ENCODE peak calls at places on chromosomes 5 and 9, in four cellular contexts. Z, I, F and V are unnamed samples.

GRCh38 chr5:123874600-123875201 is 362.7 kb downstream of the CSNK1G3 start:
- DNase-seq in Z (no peak), I (no peak), F (peak), V (peak)

GRCh38 chr5:72512179-72512860 is 5.1 kb upstream of the ZNF366 start:
- DNase-seq in Z (no peak), I (no peak), F (no peak), V (no peak)

GRCh38 chr5:12901696-12902095 is 997.5 kb upstream of the CTNND2 start:
- DNase-seq in Z (no peak), I (no peak), F (no peak), V (no peak)

GRCh38 chr5:88203977-88204735 is 64.5 kb downstream of the TMEM161B start:
- DNase-seq in Z (no peak), I (no peak), F (peak), V (peak)

GRCh38 chr9:75500479-75500878 is 390.0 kb upstream of the PCSK5 start:
- DNase-seq in Z (no peak), I (no peak), F (no peak), V (no peak)

GRCh38 chr9:107737987-107738743 is 248.6 kb upstream of the KLF4 start:
- DNase-seq in Z (peak), I (no peak), F (peak), V (peak)

GRCh38 chr9:69379250-69379982 is 54.4 kb downstream of the ENTREP1 start:
- DNase-seq in Z (peak), I (no peak), F (peak), V (peak)

GRCh38 chr9:34374905-34375552 is 1.7 kb downstream of the MYORG start:
- DNase-seq in Z (no peak), I (peak), F (no peak), V (no peak)

GRCh38 chr5:138504799-138505198 is 38.2 kb downstream of the ETF1 start:
- DNase-seq in Z (no peak), I (no peak), F (no peak), V (no peak)

GRCh38 chr9:133690111-133690561 is 48.0 kb downstream of the SARDH start:
- DNase-seq in Z (peak), I (no peak), F (peak), V (no peak)

GRCh38 chr9:14893280-14893679 is 16.9 kb downstream of the FREM1 start:
- DNase-seq in Z (no peak), I (no peak), F (no peak), V (no peak)

GRCh38 chr9:34701769-34702736 is 7.9 kb downstream of the CCL21 start:
- DNase-seq in Z (peak), I (peak), F (peak), V (peak)

GRCh38 chr5:135024956-135025729 is 8.9 kb downstream of the PITX1 start:
- DNase-seq in Z (no peak), I (no peak), F (no peak), V (no peak)

GRCh38 chr9:134320916-134321570 is 5.2 kb upstream of the RXRA start:
- DNase-seq in Z (peak), I (no peak), F (no peak), V (no peak)

GRCh38 chr5:138934971-138935370 is 59.8 kb upstream of the LRRTM2 start:
- DNase-seq in Z (no peak), I (no peak), F (no peak), V (no peak)

GRCh38 chr9:112050544-112051475 is 124.3 kb downstream of the SUSD1 start:
- DNase-seq in Z (peak), I (peak), F (peak), V (peak)

GRCh38 chr5:125148706-125149105 is 402.3 kb upstream of the ZNF608 start:
- DNase-seq in Z (no peak), I (no peak), F (peak), V (peak)

GRCh38 chr5:112957970-112958773 is 18.4 kb upstream of the DCP2 start:
- DNase-seq in Z (peak), I (peak), F (peak), V (peak)

GRCh38 chr9:133155156-133155555 is 8.6 kb downstream of the GBGT1 start:
- DNase-seq in Z (no peak), I (no peak), F (no peak), V (no peak)

GRCh38 chr9:81410201-81410600 is 279.1 kb downstream of the TLE1 start:
- DNase-seq in Z (no peak), I (no peak), F (peak), V (peak)

GRCh38 chr5:6419340-6419852 is 29.3 kb upstream of the UBE2QL1 start:
- DNase-seq in Z (no peak), I (no peak), F (no peak), V (no peak)

GRCh38 chr9:131739192-131739961 is 499 bp downstream of the RAPGEF1 start:
- DNase-seq in Z (peak), I (peak), F (no peak), V (no peak)

GRCh38 chr9:78871452-78872331 is 574.8 kb downstream of the PSAT1 start:
- DNase-seq in Z (no peak), I (no peak), F (peak), V (peak)

GRCh38 chr9:5452286-5452609 is 1.9 kb downstream of the CD274 start:
- DNase-seq in Z (no peak), I (no peak), F (no peak), V (no peak)

GRCh38 chr5:118371973-118372650 is 616.2 kb downstream of the DTWD2 start:
- DNase-seq in Z (no peak), I (no peak), F (no peak), V (peak)

GRCh38 chr9:89402695-89403427 is 84.6 kb downstream of the SECISBP2 start:
- DNase-seq in Z (no peak), I (no peak), F (no peak), V (no peak)

GRCh38 chr5:150082364-150082763 is 4.0 kb downstream of the CSF1R start:
- DNase-seq in Z (no peak), I (no peak), F (no peak), V (no peak)

GRCh38 chr5:76790632-76791290 is 28.1 kb upstream of the F2RL1 start:
- DNase-seq in Z (no peak), I (no peak), F (peak), V (peak)

GRCh38 chr5:162796507-162796906 is 640.9 kb upstream of the CCNG1 start:
- DNase-seq in Z (no peak), I (no peak), F (no peak), V (no peak)

GRCh38 chr9:2055203-2055658 is 40.1 kb downstream of the SMARCA2 start:
- DNase-seq in Z (no peak), I (no peak), F (peak), V (no peak)

GRCh38 chr9:121286973-121287721 is 19.2 kb downstream of the GSN start:
- DNase-seq in Z (peak), I (peak), F (peak), V (peak)

GRCh38 chr5:26415987-26416386 is 622.4 kb downstream of the CDH9 start:
- DNase-seq in Z (no peak), I (no peak), F (no peak), V (no peak)

GRCh38 chr9:114470121-114470520 is 35.2 kb downstream of the WHRN start:
- DNase-seq in Z (no peak), I (no peak), F (no peak), V (no peak)

GRCh38 chr5:173004447-173004846 is 20.9 kb downstream of the ATP6V0E1 start:
- DNase-seq in Z (no peak), I (no peak), F (no peak), V (no peak)
- TF ChIP-seq CTCF in Z (no peak), I (no peak), F (no peak), V (no peak)

GRCh38 chr5:1293416-1293996 is 1.4 kb downstream of the TERT start:
- DNase-seq in Z (no peak), I (no peak), F (no peak), V (no peak)

GRCh38 chr5:1291611-1292080 is 3.2 kb downstream of the TERT start:
- DNase-seq in Z (no peak), I (peak), F (no peak), V (no peak)

GRCh38 chr5:1292139-1292538 is 2.7 kb downstream of the TERT start:
- DNase-seq in Z (no peak), I (no peak), F (no peak), V (no peak)

GRCh38 chr5:1293997-1294838 is 650 bp downstream of the TERT start:
- DNase-seq in Z (no peak), I (no peak), F (no peak), V (no peak)

GRCh38 chr5:1292846-1293415 is 1.9 kb downstream of the TERT start:
- DNase-seq in Z (no peak), I (no peak), F (no peak), V (no peak)
- H3K4me3 ChIP-seq in Z (no peak), I (no peak), F (no peak), V (no peak)

DNA sequence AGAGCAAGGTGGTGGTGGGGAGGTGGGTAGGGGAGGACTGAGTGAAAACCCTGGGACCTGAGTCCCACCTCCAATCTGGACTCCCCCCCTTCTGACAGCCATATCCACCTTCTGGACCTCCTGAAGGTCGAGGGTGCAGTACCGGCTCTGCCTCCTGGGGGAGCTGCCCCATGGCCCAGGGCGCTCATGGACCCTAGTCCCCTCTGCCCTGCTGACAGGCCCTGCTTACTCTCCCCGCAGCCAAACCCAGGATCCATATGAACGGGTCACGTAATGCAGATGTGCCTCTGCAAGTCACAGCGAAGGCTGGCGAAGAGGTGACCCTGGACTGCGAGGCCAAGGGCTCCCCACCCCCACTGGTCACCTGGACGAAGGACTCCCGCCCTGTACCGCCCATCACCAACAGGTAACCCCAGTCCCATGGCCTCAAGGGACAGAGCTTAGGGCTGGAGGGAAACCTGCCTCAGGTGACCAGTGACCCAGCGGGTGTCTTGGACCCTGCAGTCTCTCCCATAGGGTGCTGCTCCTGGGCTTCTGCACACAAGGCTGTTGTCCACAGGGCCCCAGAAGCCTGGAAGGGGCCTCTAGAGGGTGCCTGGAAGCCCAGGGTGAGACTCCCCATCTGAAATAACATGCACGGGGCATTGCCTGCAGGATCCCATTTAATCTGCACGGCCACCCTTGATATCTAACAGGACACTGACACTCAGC is 61.7 kb downstream of the HMCN2 start:
- DNase-seq in Z (no peak), I (no peak), F (no peak), V (no peak)
- TF ChIP-seq CTCF in Z (no peak), I (peak), F (peak), V (peak)

GRCh38 chr9:93503381-93503780 is 50.0 kb upstream of the FAM120AOS start:
- DNase-seq in Z (no peak), I (no peak), F (no peak), V (no peak)
- H3K4me3 ChIP-seq in Z (no peak), I (no peak), F (no peak), V (no peak)

DNA sequence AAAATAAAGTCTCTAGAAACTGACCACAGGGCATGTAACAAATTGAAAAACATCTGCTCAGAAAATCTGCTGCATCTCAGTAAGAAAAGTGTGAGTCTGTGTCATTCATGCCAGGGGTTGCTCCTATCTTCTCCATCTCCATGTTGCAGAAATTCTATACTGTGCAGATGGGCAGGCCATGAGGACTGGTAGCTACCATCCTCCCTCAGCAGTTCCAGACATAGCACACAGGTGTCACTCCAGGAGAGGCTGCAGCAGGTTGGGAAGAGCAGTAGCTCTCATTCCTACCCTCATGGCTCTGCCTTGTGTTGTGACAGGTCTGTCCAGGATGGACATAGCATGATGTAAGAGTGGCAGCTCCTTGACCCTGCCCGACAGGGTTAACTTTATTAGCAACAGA is 173.4 kb downstream of the NDUFS4 start:
- DNase-seq in Z (no peak), I (no peak), F (no peak), V (no peak)
- TF ChIP-seq CTCF in Z (no peak), I (no peak), F (no peak), V (no peak)